ENCODE peak calls at places on chromosome 14, in five cellular contexts. G, N, Z, Q and C are unnamed samples.

GRCh38 chr14:56702515-56702914 is 107.8 kb downstream of the OTX2 start:
- DNase-seq in Q (no peak), N (no peak), G (no peak), Z (no peak), C (no peak)

GRCh38 chr14:75589896-75590295 is 11.5 kb downstream of the FLVCR2 start:
- DNase-seq in G (no peak), Q (no peak), Z (no peak), N (no peak), C (no peak)

GRCh38 chr14:39293629-39294028 is 59.9 kb downstream of the MIA2 start:
- DNase-seq in G (no peak), N (no peak), Q (no peak), Z (no peak), C (no peak)

GRCh38 chr14:105935384-105935783 is 409.0 kb downstream of the TMEM121 start:
- DNase-seq in N (no peak), Q (no peak), Z (no peak), G (no peak), C (no peak)

GRCh38 chr14:85907536-85907935 is 377.6 kb downstream of the FLRT2 start:
- DNase-seq in Q (no peak), G (no peak), Z (no peak), N (no peak), C (no peak)

GRCh38 chr14:64117671-64118402 is 176.3 kb downstream of the ESR2 start:
- DNase-seq in G (no peak), Q (peak), Z (no peak), N (no peak), C (no peak)

GRCh38 chr14:92435154-92435553 is 78.4 kb upstream of the RIN3 start:
- DNase-seq in N (no peak), G (no peak), Q (no peak), Z (no peak), C (no peak)

GRCh38 chr14:20630340-20631022 is 11.0 kb downstream of the OR6S1 start:
- DNase-seq in Q (peak), N (peak), G (no peak), Z (no peak), C (peak)

GRCh38 chr14:90717916-90718315 is 98.3 kb downstream of the TTC7B start:
- DNase-seq in Q (no peak), Z (no peak), N (no peak), G (no peak), C (no peak)

GRCh38 chr14:92937229-92937937 is 14.4 kb downstream of the CHGA start:
- DNase-seq in G (no peak), N (no peak), Z (no peak), Q (peak), C (no peak)

GRCh38 chr14:65832431-65833253 is 420.1 kb downstream of the FUT8 start:
- DNase-seq in G (no peak), Q (no peak), N (peak), Z (no peak), C (no peak)

GRCh38 chr14:32436993-32437392 is 107.9 kb downstream of the AKAP6 start:
- DNase-seq in Z (no peak), N (no peak), Q (no peak), G (no peak), C (no peak)

GRCh38 chr14:61197416-61197815 is 83.7 kb downstream of the TMEM30B start:
- DNase-seq in Q (no peak), G (no peak), Z (no peak), N (no peak), C (no peak)

GRCh38 chr14:38737657-38738056 is 365.4 kb downstream of the SEC23A start:
- DNase-seq in G (no peak), N (no peak), Z (no peak), Q (no peak), C (no peak)

GRCh38 chr14:96762650-96763049 is 34.5 kb upstream of the VRK1 start:
- DNase-seq in Z (peak), Q (peak), G (peak), N (peak), C (no peak)

GRCh38 chr14:66432334-66432733 is 53.8 kb upstream of the CCDC196 start:
- DNase-seq in G (no peak), N (no peak), Q (no peak), Z (no peak), C (no peak)

GRCh38 chr14:34212172-34212571 is 249.9 kb downstream of the SPTSSA start:
- DNase-seq in N (no peak), G (no peak), Q (no peak), Z (no peak), C (no peak)

GRCh38 chr14:88037270-88037669 is 32.3 kb downstream of the GPR65 start:
- DNase-seq in Z (no peak), N (no peak), G (no peak), Q (no peak), C (no peak)

GRCh38 chr14:34931206-34931605 is 51.6 kb upstream of the SRP54 start:
- DNase-seq in Z (peak), N (no peak), Q (peak), G (no peak), C (no peak)

GRCh38 chr14:101774006-101774755 is 12.7 kb downstream of the PPP2R5C start:
- DNase-seq in Z (no peak), Q (no peak), G (no peak), N (no peak), C (no peak)

GRCh38 chr14:70073924-70074566 is 114.7 kb downstream of the SLC8A3 start:
- DNase-seq in N (peak), Q (peak), G (peak), Z (no peak), C (peak)

GRCh38 chr14:29446971-29447370 is 480.7 kb downstream of the PRKD1 start:
- DNase-seq in G (no peak), N (no peak), Q (no peak), Z (no peak), C (no peak)

GRCh38 chr14:68401320-68401719 is 391.5 kb downstream of the ZFP36L1 start:
- DNase-seq in N (no peak), Z (no peak), G (no peak), Q (no peak), C (no peak)
- TF ChIP-seq ESRRA in N (no peak), Z (no peak), G (no peak), Q (no peak), C (no peak)

GRCh38 chr14:99548285-99548684 is 55.7 kb downstream of the CCDC85C start:
- DNase-seq in N (no peak), Z (no peak), Q (no peak), G (no peak), C (no peak)
- TF ChIP-seq ESRRA in N (no peak), Z (no peak), Q (no peak), G (no peak), C (no peak)

GRCh38 chr14:58607131-58607531 is 30.6 kb upstream of the DACT1 start:
- DNase-seq in N (no peak), Z (no peak), Q (no peak), G (no peak), C (no peak)

GRCh38 chr14:58599707-58600106 is 38.1 kb upstream of the DACT1 start:
- DNase-seq in Z (no peak), G (no peak), Q (no peak), N (no peak), C (no peak)

GRCh38 chr14:58607571-58608317 is 30.0 kb upstream of the DACT1 start:
- DNase-seq in Q (no peak), G (no peak), N (no peak), Z (no peak), C (no peak)

DNA sequence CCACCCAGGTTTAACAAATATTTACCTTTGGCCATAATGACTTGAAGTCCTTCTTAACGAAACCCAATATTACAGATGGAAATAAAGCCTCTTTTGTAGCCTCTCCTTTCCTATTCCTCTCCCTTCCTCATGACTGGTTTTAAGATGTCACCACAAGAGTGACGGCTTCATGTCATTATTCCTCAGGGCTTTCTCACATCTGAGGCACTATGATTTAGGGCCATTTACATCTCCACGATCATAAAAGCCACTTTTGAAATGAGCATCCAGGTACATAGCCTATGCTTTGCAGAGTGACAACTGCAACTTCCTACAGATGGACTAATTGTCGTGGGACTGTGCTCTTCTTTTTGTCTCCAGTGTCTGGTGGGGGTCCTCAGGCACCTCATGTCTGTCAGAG is 32.3 kb upstream of the DACT1 start:
- DNase-seq in Z (no peak), G (no peak), N (no peak), Q (no peak), C (no peak)
- TF ChIP-seq ESRRA in Z (no peak), G (no peak), N (no peak), Q (no peak), C (no peak)

DNA sequence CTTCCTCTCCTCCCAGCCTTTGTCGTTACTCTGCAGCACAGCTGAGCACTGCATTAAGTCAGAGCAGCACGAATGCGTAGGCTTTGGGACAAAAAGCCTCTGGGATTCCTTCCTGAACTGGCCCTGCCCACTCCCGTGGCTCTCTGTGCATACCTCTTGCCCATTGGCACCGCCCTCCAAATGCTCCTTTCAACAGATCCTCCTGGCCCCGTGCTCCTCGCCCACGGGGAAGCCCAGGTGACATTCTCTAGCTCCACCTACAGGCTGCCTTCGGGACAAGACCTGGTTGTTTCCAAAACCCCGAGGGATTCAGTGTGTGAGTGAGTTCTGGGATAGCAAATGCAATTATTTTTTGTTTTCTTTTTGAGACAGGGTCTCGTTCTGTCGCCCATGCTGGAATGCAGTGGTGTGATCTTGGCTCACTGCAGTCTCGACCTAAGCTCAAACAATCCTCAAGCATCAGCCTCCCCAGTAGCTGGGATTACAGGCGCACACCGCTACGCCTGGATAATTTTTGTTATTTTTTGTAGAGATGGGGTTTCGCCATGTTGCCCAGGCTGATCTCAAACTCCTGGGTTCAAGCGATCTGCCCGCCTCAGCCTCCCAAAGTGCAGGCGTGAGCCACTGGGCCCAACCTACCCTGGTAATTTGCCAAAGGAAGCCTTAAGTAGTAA is 17.9 kb upstream of the TDRD9 start:
- DNase-seq in N (peak), G (peak), Q (peak), Z (peak), C (peak)
- TF ChIP-seq ESRRA in N (no peak), G (no peak), Q (no peak), Z (no peak), C (no peak)